ENCODE peak calls at places on chromosomes 5 and 9, in ten cellular contexts. Y, I, N, U, L, A, R, X, J and S are unnamed samples.
A peak's percentile ranks its signal among the peaks of the same experiment; 100 is the strongest.

GRCh38 chr5:76819851-76820280 is 1.0 kb downstream of the F2RL1 start:
- DNase-seq in L (peak; percentile 52), I (no peak), R (no peak), X (peak; percentile 22), N (no peak), A (no peak), U (no peak), J (no peak), Y (peak; percentile 15), S (no peak)

GRCh38 chr5:114192108-114192507 is 169.8 kb upstream of the KCNN2 start:
- DNase-seq in A (peak; percentile 67), U (no peak), I (peak; percentile 88), R (no peak), Y (no peak), X (no peak), L (peak; percentile 17), J (no peak), N (no peak), S (peak; percentile 47)

GRCh38 chr9:105833271-105833975 is 139.1 kb downstream of the TMEM38B start:
- DNase-seq in I (peak; percentile 42), U (no peak), R (no peak), A (no peak), J (no peak), Y (no peak), L (no peak), X (no peak), N (no peak), S (no peak)

GRCh38 chr5:3024976-3025375 is 273.5 kb upstream of the IRX2 start:
- DNase-seq in L (no peak), R (no peak), J (no peak), I (no peak), Y (no peak), N (no peak), U (no peak), X (no peak), A (no peak), S (no peak)

GRCh38 chr5:96687812-96688453 is 25.8 kb downstream of the CAST start:
- DNase-seq in A (peak; percentile 35), J (peak; percentile 57), U (no peak), R (no peak), I (peak; percentile 76), N (peak; percentile 39), L (peak; percentile 80), Y (no peak), X (no peak), S (peak; percentile 66)

GRCh38 chr5:178367351-178368120 is 134.9 kb upstream of the PHYKPL start:
- DNase-seq in I (no peak), X (no peak), J (no peak), U (no peak), L (no peak), N (no peak), A (no peak), Y (no peak), R (no peak), S (no peak)

GRCh38 chr9:129665008-129665771 is at the start of gene PRRX2:
- DNase-seq in L (no peak), I (peak; percentile 43), N (no peak), X (peak; percentile 71), A (peak; percentile 67), J (peak; percentile 69), Y (peak; percentile 76), U (no peak), R (no peak), S (no peak)

GRCh38 chr5:154172785-154173184 is 17.7 kb upstream of the GALNT10 start:
- DNase-seq in X (no peak), J (no peak), U (no peak), Y (no peak), R (no peak), L (no peak), A (no peak), N (no peak), I (no peak), S (no peak)

GRCh38 chr9:129375845-129376244 is 197.8 kb upstream of the IER5L start:
- DNase-seq in I (no peak), A (no peak), R (no peak), X (no peak), J (no peak), Y (no peak), L (no peak), N (no peak), U (no peak), S (no peak)

GRCh38 chr5:94700592-94700991 is 82.1 kb downstream of the SLF1 start:
- DNase-seq in R (no peak), X (no peak), J (no peak), I (no peak), U (no peak), Y (no peak), A (no peak), L (no peak), N (no peak), S (no peak)

GRCh38 chr9:79896390-79896789 is 324.6 kb downstream of the TLE4 start:
- DNase-seq in X (no peak), I (peak; percentile 1), N (no peak), Y (no peak), J (no peak), L (peak; percentile 49), A (no peak), U (no peak), R (no peak), S (peak; percentile 60)

GRCh38 chr5:67809589-67809988 is 406.0 kb upstream of the PIK3R1 start:
- DNase-seq in U (peak; percentile 18), I (no peak), N (no peak), J (no peak), Y (no peak), L (no peak), X (no peak), R (no peak), A (no peak), S (no peak)

DNA sequence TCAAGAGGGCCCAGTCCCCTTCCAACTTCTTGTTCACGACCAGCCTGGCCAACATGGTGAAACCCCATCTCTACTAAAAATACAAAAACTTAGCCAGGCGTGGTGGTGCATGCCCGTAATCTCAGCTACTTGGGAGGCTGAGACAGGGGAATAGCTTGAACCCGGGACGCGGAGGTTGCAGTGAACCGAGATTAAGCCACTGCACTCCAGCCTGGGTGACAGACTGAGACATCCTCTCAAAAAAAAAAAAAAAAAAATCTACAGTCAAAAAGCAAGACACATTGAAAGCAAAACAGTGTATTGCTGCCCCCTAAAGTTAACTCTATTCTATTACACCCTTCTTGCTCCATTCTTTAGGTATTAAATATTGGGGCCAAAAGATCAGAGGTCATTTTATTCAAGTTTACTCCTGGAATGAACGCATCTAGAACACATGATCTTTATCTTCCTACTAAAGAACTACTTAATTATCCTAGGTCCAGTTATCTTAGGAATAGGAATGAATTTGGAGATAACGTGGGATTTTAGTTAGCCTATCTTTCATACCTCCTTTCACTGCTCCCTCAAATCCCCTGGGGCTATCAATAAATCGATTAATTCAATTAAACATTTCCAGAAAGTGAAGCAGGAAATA is 2.4 kb downstream of the ATG12 start:
- DNase-seq in Y (no peak), U (no peak), N (peak; percentile 51), X (peak; percentile 20), R (no peak), L (peak; percentile 67), A (no peak), I (peak; percentile 53), J (peak; percentile 21), S (peak; percentile 66)
- TF ChIP-seq CTCF in Y (peak; percentile 58), U (peak; percentile 28), N (peak; percentile 73), X (peak; percentile 63), R (peak; percentile 37), L (peak; percentile 74), A (peak; percentile 36), I (peak; percentile 56), J (peak; percentile 62), S (peak; percentile 35)

GRCh38 chr9:137213160-137214060 is 7.9 kb downstream of the NDOR1 start:
- DNase-seq in R (no peak), X (no peak), A (no peak), J (no peak), L (no peak), N (no peak), Y (no peak), I (no peak), U (no peak), S (no peak)
- TF ChIP-seq CTCF in R (no peak), X (no peak), A (no peak), J (peak; percentile 32), L (no peak), N (peak; percentile 51), Y (no peak), I (peak; percentile 15), U (no peak), S (peak; percentile 26)

DNA sequence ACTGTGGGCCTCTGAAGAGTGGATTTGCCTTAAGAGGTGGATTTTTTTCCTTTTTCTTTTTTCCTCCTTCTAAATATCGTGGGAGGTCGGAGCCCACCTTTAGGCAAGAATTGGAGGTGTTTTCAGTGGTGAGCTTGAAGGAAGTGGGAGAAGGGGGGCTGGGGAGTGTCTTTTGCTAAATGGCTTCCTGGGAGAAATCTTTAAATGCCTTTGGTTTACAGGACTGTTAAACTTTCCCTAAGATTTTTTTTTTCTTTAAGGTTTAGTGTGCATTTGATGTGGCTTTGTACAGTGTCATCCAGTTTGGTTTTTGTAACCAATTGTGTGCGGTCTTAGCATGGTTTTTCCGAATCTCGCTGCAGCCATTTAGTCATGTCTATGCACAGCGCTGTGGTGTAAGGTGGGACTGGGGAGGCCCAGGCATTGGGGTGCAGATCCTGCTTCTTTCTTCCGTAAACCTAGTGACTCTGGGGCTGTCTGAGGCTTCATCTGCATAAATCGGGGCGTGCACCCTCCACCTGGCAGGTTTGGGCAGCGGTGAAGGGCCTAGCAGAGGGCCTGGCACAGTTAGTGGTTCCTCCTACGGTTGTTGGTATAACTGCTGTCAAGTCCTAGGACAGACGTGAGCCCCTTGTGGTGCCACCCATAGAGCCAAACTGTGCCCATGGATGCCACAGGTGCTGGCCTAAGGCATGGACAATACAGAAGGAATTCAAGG is 1.3 kb downstream of the PRRC2B start:
- DNase-seq in X (no peak), A (no peak), I (no peak), U (no peak), J (peak; percentile 30), N (peak; percentile 44), Y (peak; percentile 18), L (peak; percentile 72), R (no peak), S (peak; percentile 70)
- TF ChIP-seq CTCF in X (no peak), A (no peak), I (no peak), U (no peak), J (no peak), N (no peak), Y (no peak), L (no peak), R (no peak), S (no peak)

GRCh38 chr5:149238540-149238939 is 33.1 kb upstream of the AFAP1L1 start:
- DNase-seq in Y (no peak), A (no peak), L (no peak), U (no peak), R (no peak), I (no peak), J (no peak), X (no peak), N (no peak), S (no peak)

GRCh38 chr5:149239917-149240316 is 31.7 kb upstream of the AFAP1L1 start:
- DNase-seq in R (no peak), A (no peak), U (no peak), X (no peak), J (no peak), Y (no peak), L (no peak), N (no peak), I (no peak), S (no peak)

GRCh38 chr5:149235841-149236240 is 35.8 kb upstream of the AFAP1L1 start:
- DNase-seq in U (no peak), L (no peak), Y (no peak), A (no peak), R (no peak), I (no peak), X (no peak), N (no peak), J (no peak), S (peak; percentile 33)

GRCh38 chr5:149240354-149240998 is 31.2 kb upstream of the AFAP1L1 start:
- DNase-seq in J (no peak), X (no peak), A (no peak), N (no peak), R (no peak), Y (no peak), I (no peak), L (no peak), U (peak; percentile 19), S (no peak)

GRCh38 chr5:149237662-149238061 is 34.0 kb upstream of the AFAP1L1 start:
- DNase-seq in N (no peak), X (no peak), J (peak; percentile 20), I (no peak), L (no peak), R (no peak), A (no peak), U (no peak), Y (no peak), S (no peak)
- TF ChIP-seq CTCF in N (no peak), X (no peak), J (peak; percentile 33), I (peak; percentile 32), L (no peak), R (no peak), A (peak; percentile 19), U (no peak), Y (no peak), S (no peak)